ENCODE peak calls at places on chromosomes 11 and 22, in seven cellular contexts. E is body of pancreas, O is upper lobe of right lung, R is mammary epithelial cell, M is PC-9, S is pancreas, W is HCT116. K is an unnamed sample.

GRCh38 chr11:61489833-61490585 is 18.5 kb upstream of the LRRC10B start:
- DNase-seq in E (no peak), O (no peak), R (no peak), M (peak; percentile 75), S (no peak), W (no peak), K (no peak)

GRCh38 chr22:25334091-25334490 is 114.7 kb downstream of the CRYBB2 start:
- DNase-seq in E (peak; percentile 28), O (no peak), R (peak; percentile 21), M (no peak), S (peak; percentile 71), W (peak; percentile 36), K (no peak)

GRCh38 chr11:83970061-83970671 is 684.0 kb upstream of the CCDC90B start:
- DNase-seq in E (no peak), O (no peak), R (no peak), M (no peak), S (no peak), W (no peak), K (no peak)

GRCh38 chr11:86138958-86139357 is 70.1 kb upstream of the PICALM start:
- DNase-seq in E (peak; percentile 35), O (no peak), R (peak; percentile 26), M (no peak), S (no peak), W (no peak), K (no peak)

GRCh38 chr11:31939004-31939403 is 127.9 kb upstream of the PAX6 start:
- DNase-seq in E (no peak), O (no peak), R (no peak), M (no peak), S (no peak), W (no peak), K (no peak)

GRCh38 chr11:65524010-65524746 is 705 bp upstream of the SCYL1 start:
- DNase-seq in E (peak; percentile 46), O (peak; percentile 83), R (peak; percentile 18), M (no peak), S (peak; percentile 71), W (no peak), K (no peak)

GRCh38 chr11:20024172-20024935 is 135.9 kb downstream of the DBX1 start:
- DNase-seq in E (no peak), O (no peak), R (no peak), M (no peak), S (no peak), W (no peak), K (no peak)

GRCh38 chr11:119741369-119742262 is 12.6 kb upstream of the NECTIN1 start:
- DNase-seq in E (no peak), O (peak; percentile 81), R (no peak), M (peak; percentile 16), S (peak; percentile 77), W (no peak), K (no peak)

GRCh38 chr22:35489225-35489624 is 51.4 kb upstream of the RASD2 start:
- DNase-seq in E (no peak), O (no peak), R (peak; percentile 49), M (peak; percentile 59), S (peak; percentile 30), W (no peak), K (peak; percentile 59)

GRCh38 chr11:96426356-96427103 is 36.7 kb downstream of the JRKL start:
- DNase-seq in E (no peak), O (no peak), R (peak; percentile 12), M (no peak), S (no peak), W (peak; percentile 19), K (peak; percentile 54)

GRCh38 chr11:64100345-64100744 is 64.6 kb downstream of the FLRT1 start:
- DNase-seq in E (no peak), O (no peak), R (no peak), M (no peak), S (no peak), W (no peak), K (no peak)
- TF ChIP-seq CTCF in E (no peak), O (no peak), R (peak; percentile 1), M (no peak), S (no peak), W (no peak), K (no peak)

GRCh38 chr11:114318361-114318760 is 22.2 kb downstream of the NNMT start:
- DNase-seq in E (no peak), O (no peak), R (no peak), M (no peak), S (no peak), W (no peak), K (no peak)
- H3K27ac ChIP-seq in E (peak overlapping the region; percentile 15), O (peak overlapping the region; percentile 27), R (no peak overlapping the region), M (no peak overlapping the region), S (no peak overlapping the region), W (no peak overlapping the region), K (no peak overlapping the region)

GRCh38 chr11:723120-723883 is 17.3 kb downstream of the EPS8L2 start:
- DNase-seq in E (peak; percentile 68), O (no peak), R (peak; percentile 32), M (no peak), S (no peak), W (no peak), K (no peak)
- TF ChIP-seq CTCF in E (peak; percentile 61), O (peak; percentile 61), R (peak; percentile 48), M (peak; percentile 68), S (peak; percentile 33), W (peak; percentile 84), K (peak; percentile 67)

GRCh38 chr11:102853055-102853454 is 9.6 kb upstream of the MMP3 start:
- DNase-seq in E (no peak), O (no peak), R (no peak), M (no peak), S (no peak), W (no peak), K (no peak)
- H3K27ac ChIP-seq in E (no peak overlapping the region), O (no peak overlapping the region), R (peak overlapping the region; percentile 86), M (no peak overlapping the region), S (no peak overlapping the region), W (no peak overlapping the region), K (no peak overlapping the region)

K was measured in RWPE1.